ENCODE peak calls at places on chromosomes 2 and 18, in eight cellular contexts. F is OCI-LY7, Q is esophagus muscularis mucosa, S is Peyer's patch, J is HFF-Myc, K is A549, D is GM12865, O is AG10803. W is an unnamed sample.

GRCh38 chr2:239113164-239113563 is 265.3 kb downstream of the TWIST2 start:
- DNase-seq in O (peak), F (no peak), K (no peak), Q (no peak), D (no peak), S (no peak), J (no peak), W (peak)

GRCh38 chr2:56177420-56178220 is 6.2 kb upstream of the CCDC85A start:
- DNase-seq in K (no peak), J (no peak), O (no peak), Q (peak), D (peak), S (no peak), F (no peak), W (no peak)

GRCh38 chr18:6629635-6630140 is 99.8 kb upstream of the ARHGAP28 start:
- DNase-seq in F (no peak), Q (no peak), K (peak), S (no peak), D (no peak), O (peak), J (no peak), W (peak)

GRCh38 chr2:207131634-207132418 is 33.9 kb downstream of the KLF7 start:
- DNase-seq in O (no peak), S (no peak), J (no peak), F (no peak), D (no peak), Q (no peak), K (no peak), W (peak)

GRCh38 chr18:73279499-73279898 is 411.7 kb upstream of the NETO1 start:
- DNase-seq in S (no peak), J (no peak), Q (no peak), D (no peak), O (no peak), F (no peak), K (no peak), W (no peak)

GRCh38 chr2:84674586-84674985 is 158.3 kb downstream of the DNAH6 start:
- DNase-seq in K (no peak), S (no peak), D (no peak), F (no peak), O (no peak), Q (no peak), J (no peak), W (no peak)

GRCh38 chr2:215590353-215590752 is 154.5 kb upstream of the FN1 start:
- DNase-seq in J (no peak), K (no peak), S (no peak), D (no peak), Q (no peak), F (no peak), O (peak), W (no peak)

GRCh38 chr2:25089605-25090424 is 47.9 kb downstream of the EFR3B start:
- DNase-seq in J (no peak), K (no peak), D (no peak), Q (no peak), F (no peak), O (no peak), S (no peak), W (no peak)

GRCh38 chr2:217820904-217821303 is 181.9 kb downstream of the TNS1 start:
- DNase-seq in J (no peak), F (no peak), Q (no peak), D (no peak), K (no peak), O (no peak), S (no peak), W (no peak)

GRCh38 chr2:72148975-72149555 is 1.4 kb upstream of the CYP26B1 start:
- DNase-seq in J (no peak), Q (peak), K (peak), F (no peak), O (peak), D (no peak), S (peak), W (peak)

GRCh38 chr2:183244300-183244849 is 120.1 kb downstream of the NUP35 start:
- DNase-seq in S (no peak), F (no peak), O (no peak), J (no peak), Q (no peak), D (no peak), K (no peak), W (no peak)

GRCh38 chr2:18630941-18631340 is 41.6 kb upstream of the NT5C1B start:
- DNase-seq in Q (no peak), K (no peak), F (no peak), O (peak), J (no peak), D (no peak), S (no peak), W (peak)

DNA sequence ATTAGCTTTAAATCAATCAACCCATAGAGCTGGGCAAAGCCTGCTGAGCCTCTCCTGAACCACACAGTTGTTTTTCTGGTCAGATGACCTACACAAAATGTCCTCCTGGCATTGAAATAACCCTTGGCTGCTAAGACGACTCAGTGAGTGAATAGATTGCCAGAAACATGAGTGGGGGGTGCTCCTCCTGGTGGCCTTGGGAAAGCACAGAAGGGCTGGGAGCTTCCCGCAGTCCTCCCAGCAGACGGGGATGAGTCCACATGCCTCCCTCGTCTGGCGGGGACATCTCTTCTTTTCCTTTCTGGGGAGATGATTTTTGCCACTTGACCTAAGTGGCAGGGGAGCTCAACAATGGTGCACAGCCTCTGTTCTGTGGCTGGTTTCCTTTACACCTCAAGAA is 15.0 kb downstream of the MAL start:
- DNase-seq in F (no peak), J (no peak), O (no peak), D (no peak), K (no peak), Q (no peak), S (no peak), W (no peak)
- TF ChIP-seq CTCF in F (no peak), J (no peak), O (no peak), D (no peak), K (no peak), Q (no peak), S (no peak), W (no peak)

GRCh38 chr2:197200056-197200455 is 110.5 kb downstream of the ANKRD44 start:
- DNase-seq in S (no peak), K (no peak), J (no peak), D (no peak), Q (no peak), O (no peak), F (peak), W (no peak)

GRCh38 chr2:197200657-197201056 is 109.9 kb downstream of the ANKRD44 start:
- DNase-seq in S (no peak), F (no peak), Q (no peak), K (no peak), J (no peak), D (no peak), O (no peak), W (no peak)

GRCh38 chr2:197196737-197197136 is 113.8 kb downstream of the ANKRD44 start:
- DNase-seq in S (no peak), F (no peak), D (no peak), K (no peak), Q (no peak), O (no peak), J (no peak), W (no peak)

GRCh38 chr2:197197808-197198409 is 112.7 kb downstream of the ANKRD44 start:
- DNase-seq in Q (peak), O (no peak), K (no peak), S (no peak), F (no peak), J (no peak), D (no peak), W (no peak)

DNA sequence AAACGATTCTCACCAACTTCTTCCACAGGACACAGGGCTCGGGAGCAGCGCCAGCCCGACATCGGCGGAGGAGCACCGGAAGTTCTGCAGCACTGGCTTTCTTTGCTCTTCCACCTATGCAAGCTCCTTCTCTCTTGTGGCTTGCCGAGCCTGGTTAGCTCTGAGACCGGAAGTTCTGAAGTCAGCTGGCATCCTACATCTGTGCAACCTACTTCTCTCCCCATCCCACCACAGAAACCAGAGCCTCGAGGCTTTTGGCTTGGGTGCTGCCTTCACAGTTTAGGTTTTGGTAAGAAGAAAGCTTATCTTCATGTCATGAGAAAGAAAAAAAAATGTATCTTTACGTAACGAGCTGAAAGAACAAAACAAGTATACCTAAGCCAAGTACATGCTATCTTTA is 111.7 kb downstream of the ANKRD44 start:
- DNase-seq in Q (no peak), K (no peak), D (peak), F (peak), O (no peak), S (peak), J (no peak), W (peak)
- H3K4me3 ChIP-seq in Q (no peak), K (no peak), D (peak), F (peak), O (no peak), S (peak), J (no peak), W (no peak)

DNA sequence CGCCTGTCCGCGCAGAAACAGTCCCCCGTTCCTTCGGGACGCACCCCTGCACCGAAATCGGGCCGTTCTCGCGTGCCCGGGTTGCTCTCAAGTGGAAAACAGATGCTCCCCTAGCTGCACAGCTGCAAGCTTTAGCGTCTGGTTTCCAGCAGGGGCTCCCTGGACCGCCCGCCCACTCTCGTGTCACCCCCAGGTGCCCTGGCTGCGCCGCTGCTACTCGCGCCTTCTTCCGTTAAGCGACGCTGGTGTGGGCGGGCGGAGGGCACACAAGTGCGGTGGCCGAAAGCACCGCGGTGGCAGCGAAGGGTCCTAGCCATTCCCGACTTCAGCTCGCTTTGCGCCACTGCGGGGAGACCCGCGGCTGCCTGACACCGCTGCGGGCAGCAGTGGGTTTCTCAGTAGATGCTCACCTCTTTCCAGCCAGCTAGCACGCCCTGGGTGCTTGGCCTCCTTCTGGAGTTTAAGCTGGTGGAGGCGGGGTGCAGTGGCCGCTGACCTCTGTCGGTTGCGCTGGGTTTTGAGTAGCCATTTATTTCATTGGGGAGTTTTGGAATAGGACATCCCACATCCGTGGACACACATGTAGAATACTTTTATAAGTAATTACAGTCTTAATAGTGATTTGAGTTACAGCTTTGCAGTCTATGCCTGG is 806 bp downstream of the ZNF407 start:
- DNase-seq in F (peak), Q (peak), K (peak), D (peak), S (peak), J (no peak), O (peak), W (peak)
- TF ChIP-seq CTCF in F (no peak), Q (no peak), K (no peak), D (no peak), S (peak), J (no peak), O (peak), W (peak)

DNA sequence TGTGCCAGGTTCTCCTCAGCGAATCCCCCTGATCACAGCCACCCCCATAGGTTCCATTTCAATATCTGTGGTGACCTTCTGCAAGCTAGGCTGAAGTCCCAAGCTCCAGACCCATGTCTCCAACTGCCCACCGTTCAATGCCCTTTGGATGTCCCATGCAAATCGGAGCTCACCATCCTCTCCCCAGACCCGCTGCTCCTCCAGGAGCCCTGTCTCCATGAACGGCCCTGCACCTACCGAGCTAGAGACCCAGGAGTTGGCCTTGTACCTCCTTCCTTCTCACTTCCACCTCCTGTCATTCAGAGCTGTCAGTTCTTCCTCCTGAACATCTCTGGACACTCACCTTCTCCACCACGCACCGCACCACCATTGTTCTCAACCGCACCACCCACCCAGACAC is 1.0 kb upstream of the FAHD2A start:
- DNase-seq in S (no peak), K (no peak), D (no peak), O (no peak), J (no peak), F (no peak), Q (no peak), W (no peak)
- H3K4me3 ChIP-seq in S (peak), K (peak), D (peak), O (peak), J (peak), F (peak), Q (peak), W (peak)

GRCh38 chr2:145185696-145186095 is 665.8 kb upstream of the ZEB2 start:
- DNase-seq in D (no peak), O (no peak), S (no peak), K (no peak), F (no peak), Q (no peak), J (peak), W (no peak)

GRCh38 chr2:145190031-145190703 is 670.2 kb upstream of the ZEB2 start:
- DNase-seq in K (no peak), F (peak), S (no peak), O (no peak), D (no peak), Q (peak), J (no peak), W (peak)

GRCh38 chr2:145184741-145185671 is 665.1 kb upstream of the ZEB2 start:
- DNase-seq in J (peak), O (peak), D (no peak), F (no peak), S (no peak), Q (no peak), K (no peak), W (no peak)

GRCh38 chr2:145186303-145186702 is 666.4 kb upstream of the ZEB2 start:
- DNase-seq in K (peak), D (peak), S (no peak), O (peak), J (peak), Q (no peak), F (peak), W (no peak)
- TF ChIP-seq CTCF in K (no peak), D (no peak), S (no peak), O (peak), J (peak), Q (peak), F (peak), W (no peak)

GRCh38 chr2:200747668-200748618 is 63.8 kb upstream of the BZW1 start:
- DNase-seq in Q (no peak), K (peak), D (peak), S (no peak), F (no peak), O (peak), J (no peak), W (peak)
- H3K4me3 ChIP-seq in Q (no peak), K (no peak), D (no peak), S (no peak), F (no peak), O (no peak), J (no peak), W (no peak)

GRCh38 chr2:160836755-160837154 is 323.5 kb upstream of the TANK start:
- DNase-seq in S (no peak), J (peak), K (peak), F (no peak), O (peak), Q (no peak), D (no peak), W (peak)
- TF ChIP-seq CTCF in S (no peak), J (no peak), K (no peak), F (no peak), O (no peak), Q (no peak), D (no peak), W (no peak)

GRCh38 chr2:10415048-10415447 is 33.1 kb downstream of the ODC1 start:
- DNase-seq in D (no peak), J (no peak), Q (no peak), O (no peak), S (no peak), K (no peak), F (no peak), W (no peak)
- H3K4me3 ChIP-seq in D (no peak), J (no peak), Q (no peak), O (no peak), S (no peak), K (no peak), F (no peak), W (no peak)

GRCh38 chr2:62010632-62011276 is 105.3 kb downstream of the COMMD1 start:
- DNase-seq in S (no peak), Q (no peak), J (no peak), D (no peak), O (no peak), K (no peak), F (peak), W (no peak)

GRCh38 chr2:62016957-62017356 is 111.5 kb downstream of the COMMD1 start:
- DNase-seq in J (no peak), F (no peak), S (no peak), D (no peak), Q (no peak), O (no peak), K (no peak), W (no peak)

GRCh38 chr2:62014102-62014501 is 108.6 kb downstream of the COMMD1 start:
- DNase-seq in K (peak), D (no peak), F (peak), O (peak), Q (no peak), S (no peak), J (peak), W (peak)
- TF ChIP-seq CTCF in K (no peak), D (no peak), F (no peak), O (peak), Q (no peak), S (peak), J (no peak), W (peak)

W was measured in fibroblast of pulmonary artery.